ENCODE peak calls at places on chromosome 14, in eight cellular contexts. R, Q, T, B, E, S, N and O are unnamed samples.

GRCh38 chr14:73712540-73713141 is 1.5 kb downstream of the PNMA1 start:
- DNase-seq in R (no peak), Q (no peak), T (no peak), B (no peak), E (no peak), S (no peak), N (no peak), O (no peak)

GRCh38 chr14:71136386-71137060 is 229.3 kb downstream of the PCNX1 start:
- DNase-seq in R (no peak), Q (no peak), T (no peak), B (no peak), E (no peak), S (no peak), N (no peak), O (no peak)

GRCh38 chr14:99325016-99325415 is 53.0 kb upstream of the BCL11B start:
- DNase-seq in R (no peak), Q (no peak), T (no peak), B (no peak), E (no peak), S (no peak), N (no peak), O (no peak)

GRCh38 chr14:33914676-33915516 is 36.0 kb downstream of the EGLN3 start:
- DNase-seq in R (peak; percentile 33), Q (no peak), T (no peak), B (peak; percentile 79), E (no peak), S (no peak), N (no peak), O (peak; percentile 62)

GRCh38 chr14:66240112-66240511 is 246.1 kb upstream of the CCDC196 start:
- DNase-seq in R (no peak), Q (no peak), T (no peak), B (no peak), E (no peak), S (no peak), N (no peak), O (no peak)

GRCh38 chr14:74938873-74939495 is 15.9 kb upstream of the RPS6KL1 start:
- DNase-seq in R (no peak), Q (no peak), T (no peak), B (no peak), E (no peak), S (no peak), N (no peak), O (no peak)

GRCh38 chr14:104350463-104351185 is 212.2 kb downstream of the KIF26A start:
- DNase-seq in R (peak; percentile 19), Q (no peak), T (no peak), B (no peak), E (no peak), S (peak; percentile 5), N (no peak), O (no peak)

GRCh38 chr14:89641495-89642162 is 224.6 kb upstream of the FOXN3 start:
- DNase-seq in R (no peak), Q (no peak), T (no peak), B (no peak), E (no peak), S (no peak), N (no peak), O (no peak)

DNA sequence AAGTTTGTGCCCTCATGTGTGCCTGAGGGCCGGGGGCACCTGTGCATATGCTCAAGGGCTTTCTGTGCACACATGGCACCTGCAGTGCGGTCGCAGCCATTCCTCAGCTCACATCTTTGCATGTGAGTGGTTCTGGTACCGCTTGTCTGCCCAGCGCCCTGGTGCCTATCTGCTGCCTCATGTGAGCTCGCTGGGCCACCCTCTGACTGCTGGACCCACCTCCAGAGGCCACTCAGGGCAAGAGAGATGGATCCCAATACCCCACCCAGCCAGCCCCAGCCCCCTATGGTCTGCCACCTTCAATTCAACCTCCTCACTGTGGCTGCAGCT is 5.4 kb upstream of the AMN start:
- DNase-seq in R (no peak), Q (no peak), T (peak; percentile 81), B (no peak), E (peak; percentile 42), S (no peak), N (no peak), O (no peak)
- TF ChIP-seq POLR2A in R (no peak), Q (no peak), T (no peak), B (no peak), E (no peak), S (no peak), N (no peak), O (no peak)

GRCh38 chr14:94129758-94130414 is 482 bp upstream of the IFI27L2 start:
- DNase-seq in R (no peak), Q (no peak), T (no peak), B (peak; percentile 56), E (no peak), S (peak; percentile 51), N (no peak), O (peak; percentile 36)

GRCh38 chr14:94128216-94128839 is 1.1 kb downstream of the IFI27L2 start:
- DNase-seq in R (peak; percentile 17), Q (no peak), T (no peak), B (no peak), E (no peak), S (no peak), N (no peak), O (no peak)

GRCh38 chr14:94127330-94127729 is 2.1 kb downstream of the IFI27L2 start:
- DNase-seq in R (no peak), Q (peak; percentile 10), T (no peak), B (no peak), E (no peak), S (no peak), N (no peak), O (no peak)

GRCh38 chr14:94126800-94127199 is 2.6 kb downstream of the IFI27L2 start:
- DNase-seq in R (no peak), Q (no peak), T (no peak), B (no peak), E (no peak), S (no peak), N (no peak), O (no peak)

DNA sequence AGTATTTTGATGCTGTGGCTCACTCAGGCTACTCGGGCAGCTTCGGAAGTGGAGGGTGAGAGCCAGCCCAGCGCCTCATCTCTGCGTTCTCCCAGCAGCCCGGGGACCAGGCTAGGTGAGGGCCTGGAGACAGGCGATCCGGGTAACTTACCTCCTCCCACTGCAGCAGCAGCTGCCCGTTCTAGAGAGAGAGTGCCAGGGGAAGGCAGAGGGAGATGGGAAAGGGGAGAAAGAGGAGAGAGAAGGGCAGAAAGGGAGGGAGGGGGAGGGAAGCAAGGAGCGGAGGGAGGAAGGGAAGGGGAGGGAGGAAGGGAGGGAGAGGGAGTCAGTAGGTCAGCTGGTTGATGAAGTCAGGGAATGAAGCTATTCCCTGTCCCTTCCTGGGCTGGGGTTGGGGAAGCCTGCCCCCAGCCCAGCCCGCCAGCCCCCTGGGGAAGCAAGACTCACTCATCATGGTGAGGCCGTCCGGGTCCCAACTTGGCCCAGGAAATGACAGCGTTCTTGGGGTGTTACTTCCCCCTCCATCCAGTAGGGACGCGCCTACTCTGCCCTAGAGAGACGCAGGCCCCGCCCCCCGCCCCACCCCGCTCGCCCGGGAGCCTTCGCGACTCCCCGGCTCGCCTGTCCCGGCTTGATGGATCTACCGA is at the start of gene IFI27L2:
- DNase-seq in R (peak; percentile 67), Q (peak; percentile 53), T (peak; percentile 78), B (peak; percentile 59), E (peak; percentile 74), S (peak; percentile 73), N (peak; percentile 43), O (peak; percentile 88)
- TF ChIP-seq POLR2A in R (no peak), Q (no peak), T (peak; percentile 21), B (no peak), E (peak; percentile 23), S (no peak), N (no peak), O (peak; percentile 68)

GRCh38 chr14:68815288-68816182 is 22.7 kb upstream of the ZFP36L1 start:
- DNase-seq in R (no peak), Q (no peak), T (no peak), B (no peak), E (no peak), S (no peak), N (no peak), O (no peak)

GRCh38 chr14:68816943-68817430 is 24.1 kb upstream of the ZFP36L1 start:
- DNase-seq in R (no peak), Q (peak; percentile 25), T (no peak), B (no peak), E (no peak), S (no peak), N (no peak), O (no peak)

GRCh38 chr14:68814376-68815287 is 21.8 kb upstream of the ZFP36L1 start:
- DNase-seq in R (no peak), Q (peak; percentile 36), T (peak; percentile 90), B (no peak), E (peak; percentile 59), S (no peak), N (no peak), O (no peak)

GRCh38 chr14:68817513-68818212 is 24.8 kb upstream of the ZFP36L1 start:
- DNase-seq in R (no peak), Q (peak; percentile 17), T (no peak), B (no peak), E (no peak), S (no peak), N (no peak), O (no peak)

DNA sequence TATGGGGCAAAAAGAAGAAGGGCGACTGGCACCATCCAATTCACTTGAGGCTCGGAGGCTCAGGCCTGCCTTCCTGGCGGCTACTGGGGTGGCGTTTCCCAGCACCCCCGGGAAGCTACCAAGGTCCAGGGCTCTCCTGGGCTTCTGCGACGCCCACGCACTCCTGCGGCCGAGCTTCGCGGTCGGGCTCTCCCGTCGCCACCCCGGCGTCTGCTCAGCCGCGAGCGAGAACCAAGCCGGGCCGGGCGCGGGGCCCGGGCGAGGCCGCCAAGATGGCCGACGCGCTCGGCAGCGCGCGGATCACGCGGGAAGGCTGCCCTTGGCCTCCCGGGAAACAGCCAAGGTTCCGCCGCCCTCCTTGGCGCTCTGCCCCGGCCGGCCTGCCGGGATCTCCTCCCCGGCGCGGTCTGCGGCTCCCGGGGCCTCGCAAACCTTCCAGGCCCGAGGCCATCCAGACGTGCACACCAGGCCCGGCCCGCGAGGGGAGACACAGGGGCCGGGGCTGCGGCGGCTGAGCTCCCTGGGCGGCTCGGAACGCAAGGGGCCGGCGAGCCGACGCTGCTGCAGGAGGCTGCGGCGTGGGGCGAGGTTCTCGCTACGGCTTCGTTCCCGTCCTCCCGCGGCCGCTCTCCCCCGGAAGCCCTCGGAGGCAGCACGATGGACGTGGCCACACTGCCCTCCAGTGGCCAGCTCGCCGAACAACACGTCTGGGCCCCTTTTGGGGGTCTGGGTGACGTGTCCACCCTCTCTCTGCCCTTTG is 23.5 kb upstream of the ZFP36L1 start:
- DNase-seq in R (peak; percentile 91), Q (peak; percentile 82), T (peak; percentile 86), B (no peak), E (peak; percentile 92), S (peak; percentile 90), N (peak; percentile 88), O (peak; percentile 76)
- TF ChIP-seq POLR2A in R (no peak), Q (no peak), T (peak; percentile 47), B (no peak), E (peak; percentile 60), S (peak; percentile 36), N (peak; percentile 43), O (no peak)

DNA sequence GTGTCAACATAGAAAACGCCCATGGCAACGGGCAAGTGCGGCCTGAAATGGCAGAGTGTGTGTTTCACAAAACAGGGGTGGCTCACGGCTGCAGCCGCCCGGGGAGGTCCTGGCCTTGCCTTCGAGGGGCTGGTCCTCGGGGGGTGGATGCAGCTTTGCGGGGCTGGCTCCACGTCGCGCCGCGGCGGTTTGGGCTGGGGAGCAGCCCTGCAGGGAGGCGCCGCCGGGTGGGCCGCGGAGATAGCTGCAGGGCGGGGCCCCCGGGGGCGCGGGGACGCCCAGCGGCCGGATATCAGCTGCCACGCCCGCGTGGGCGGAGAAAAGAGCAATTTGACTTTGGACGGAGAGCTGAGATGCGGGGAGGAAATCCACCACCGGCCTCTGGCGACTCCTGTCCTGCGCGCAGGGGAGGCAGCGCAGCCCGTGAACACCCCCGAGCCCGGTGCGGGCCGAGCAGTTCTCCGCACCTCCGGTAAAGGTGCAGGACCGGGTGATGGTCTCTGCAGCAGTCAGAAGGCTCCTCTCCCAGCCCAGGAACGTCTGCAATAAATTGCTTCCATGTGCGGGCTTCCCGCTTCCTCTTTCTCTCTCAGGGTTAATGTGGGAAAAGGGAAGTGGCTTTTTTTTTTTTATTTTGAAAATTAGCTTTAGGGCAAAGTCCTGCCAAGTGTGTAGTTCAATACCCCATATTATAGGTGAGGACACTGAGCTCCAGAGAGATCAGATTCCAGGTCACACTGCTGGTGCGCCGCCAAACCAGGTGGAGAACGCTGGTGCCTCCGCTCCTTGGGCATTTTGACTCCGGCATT is 110.5 kb downstream of the ARF6 start:
- DNase-seq in R (peak; percentile 85), Q (peak; percentile 59), T (peak; percentile 91), B (peak; percentile 65), E (peak; percentile 95), S (peak; percentile 81), N (peak; percentile 67), O (peak; percentile 39)
- TF ChIP-seq POLR2A in R (no peak), Q (no peak), T (peak; percentile 93), B (peak; percentile 87), E (peak; percentile 91), S (peak; percentile 30), N (peak; percentile 52), O (peak; percentile 35)